ENCODE peak calls at places on chromosomes 1 and 21, in nine cellular contexts. M is left ventricle myocardium inferior; Y is ovary; L is neural progenitor cell; U is A549; P is AG04449; C is CD8-positive, alpha-beta T cell; T is HCT116; B is hepatocyte. H is an unnamed sample.
A peak's percentile ranks its signal among the peaks of the same experiment; 100 is the strongest.

GRCh38 chr1:30371888-30372791 is 351.2 kb downstream of the MATN1 start:
- DNase-seq in P (no peak), Y (no peak), T (no peak), L (no peak), B (no peak), U (no peak), M (no peak), C (no peak), H (no peak)

GRCh38 chr21:37757631-37758376 is 158.5 kb downstream of the KCNJ6 start:
- DNase-seq in U (no peak), L (no peak), P (no peak), T (no peak), B (no peak), Y (no peak), M (no peak), C (no peak), H (no peak)

GRCh38 chr1:185636848-185637247 is 97.3 kb upstream of the HMCN1 start:
- DNase-seq in Y (no peak), T (no peak), B (no peak), L (no peak), U (no peak), P (no peak), M (no peak), C (no peak), H (no peak)

GRCh38 chr1:75937034-75937433 is 4.8 kb upstream of the ASB17 start:
- DNase-seq in Y (no peak), C (no peak), T (no peak), M (no peak), U (no peak), L (no peak), P (no peak), B (no peak), H (no peak)

GRCh38 chr21:31766895-31767294 is 35.0 kb upstream of the SCAF4 start:
- DNase-seq in B (no peak), M (no peak), T (no peak), L (no peak), U (no peak), Y (no peak), C (no peak), P (no peak), H (no peak)

GRCh38 chr1:3349161-3349967 is 105.1 kb upstream of the ARHGEF16 start:
- DNase-seq in U (peak; percentile 16), P (no peak), L (peak; percentile 71), C (no peak), B (peak; percentile 77), M (peak; percentile 86), T (no peak), Y (no peak), H (no peak)

GRCh38 chr1:1169429-1170214 is 4.1 kb upstream of the TTLL10 start:
- DNase-seq in C (no peak), T (no peak), U (no peak), P (no peak), B (no peak), Y (no peak), M (peak; percentile 6), L (no peak), H (no peak)

GRCh38 chr21:41932191-41932575 is 21.6 kb downstream of the C2CD2 start:
- DNase-seq in P (peak; percentile 40), T (peak; percentile 84), C (no peak), U (no peak), M (no peak), B (peak; percentile 22), L (no peak), Y (peak; percentile 53), H (no peak)

GRCh38 chr1:39230261-39231190 is 26.0 kb downstream of the MACF1 start:
- DNase-seq in T (no peak), C (no peak), U (no peak), M (no peak), P (no peak), L (peak; percentile 7), Y (no peak), B (no peak), H (peak; percentile 51)

GRCh38 chr1:43509007-43509739 is 21.5 kb upstream of the PTPRF start:
- DNase-seq in P (no peak), Y (no peak), T (no peak), M (no peak), B (no peak), C (no peak), U (no peak), L (no peak), H (no peak)

GRCh38 chr1:235720544-235720943 is 71.0 kb upstream of the GNG4 start:
- DNase-seq in B (no peak), L (no peak), M (no peak), P (no peak), T (no peak), U (no peak), Y (no peak), C (no peak), H (no peak)

GRCh38 chr1:1345860-1346500 is 3.2 kb downstream of the DVL1 start:
- DNase-seq in C (no peak), T (no peak), Y (no peak), M (no peak), U (no peak), B (no peak), L (no peak), P (no peak), H (no peak)

GRCh38 chr1:114737314-114737713 is 20.5 kb downstream of the CSDE1 start:
- DNase-seq in M (no peak), L (no peak), B (peak; percentile 48), Y (no peak), C (no peak), U (no peak), P (no peak), T (no peak), H (no peak)

GRCh38 chr1:119160851-119161250 is 20.4 kb upstream of the WARS2 start:
- DNase-seq in P (peak; percentile 79), C (no peak), M (no peak), L (no peak), B (no peak), T (no peak), Y (no peak), U (no peak), H (no peak)

GRCh38 chr21:45947296-45947695 is 34.3 kb upstream of the COL6A1 start:
- DNase-seq in M (no peak), B (no peak), T (no peak), U (no peak), P (no peak), L (no peak), C (no peak), Y (no peak), H (no peak)

GRCh38 chr1:113493533-113493932 is 103.2 kb downstream of the MAGI3 start:
- DNase-seq in P (no peak), B (no peak), C (no peak), U (no peak), M (no peak), L (no peak), T (no peak), Y (no peak), H (no peak)

GRCh38 chr1:109089242-109090015 is 1.1 kb upstream of the TMEM167B start:
- DNase-seq in T (peak; percentile 41), B (peak; percentile 53), L (peak; percentile 86), C (no peak), U (peak; percentile 70), P (no peak), M (peak; percentile 58), Y (no peak), H (no peak)

DNA sequence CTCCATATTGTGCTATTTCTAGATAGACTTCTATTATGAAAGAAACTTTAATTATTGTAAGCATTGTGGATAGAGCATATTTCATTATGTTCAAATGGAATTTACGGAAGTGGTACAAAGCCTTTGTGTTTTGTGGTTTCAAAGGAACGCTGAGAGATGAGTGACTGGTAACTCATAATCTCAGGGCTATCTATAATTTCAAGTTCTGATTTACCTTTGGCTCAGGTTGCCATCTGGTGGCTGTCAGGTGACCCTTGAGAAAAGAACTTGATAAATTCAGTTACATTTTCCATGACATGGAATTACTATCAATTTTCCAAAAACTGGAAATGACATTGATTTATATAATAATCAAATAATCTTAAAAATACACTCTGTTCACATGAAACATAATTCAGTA is 12.2 kb downstream of the NTNG1 start:
- DNase-seq in L (no peak), U (no peak), P (no peak), M (no peak), Y (no peak), C (no peak), B (no peak), T (no peak), H (no peak)
- TF ChIP-seq CTCF in L (peak; percentile 44), U (no peak), P (no peak), M (no peak), Y (no peak), C (no peak), B (peak; percentile 21), T (no peak), H (no peak)

DNA sequence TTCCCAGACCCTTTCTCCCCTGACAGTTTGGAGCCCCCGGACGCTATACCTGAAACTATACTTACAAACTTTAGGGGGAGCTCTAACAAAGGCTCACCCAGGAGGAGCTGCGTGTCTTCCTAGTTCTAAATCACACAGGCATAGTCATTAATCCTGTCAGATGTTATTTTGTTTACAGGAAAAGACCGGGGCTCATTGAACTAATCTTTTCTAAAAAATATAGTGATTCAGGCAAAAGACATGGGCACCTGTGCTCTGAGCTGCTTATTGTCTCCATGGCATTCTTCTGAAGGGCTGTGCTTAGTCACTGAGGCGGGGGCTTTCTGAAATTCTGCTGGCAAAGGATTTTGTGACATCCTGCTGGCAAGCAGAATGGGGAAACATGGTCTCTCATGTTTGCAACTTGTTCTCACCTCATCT is 1577.0 kb downstream of the NCAM2 start:
- DNase-seq in C (no peak), L (peak; percentile 71), T (no peak), Y (no peak), P (no peak), M (no peak), U (no peak), B (peak; percentile 41), H (no peak)
- H3K4me3 ChIP-seq in C (no peak overlapping the region), L (peak overlapping the region; percentile 27), T (no peak overlapping the region), Y (no peak overlapping the region), P (no peak overlapping the region), M (peak overlapping the region; percentile 20), U (no peak overlapping the region), B (no peak overlapping the region), H (no peak overlapping the region)

GRCh38 chr1:59429651-59430050 is 132.8 kb downstream of the FGGY start:
- DNase-seq in B (no peak), L (no peak), C (no peak), P (no peak), Y (no peak), M (no peak), T (no peak), U (no peak), H (no peak)
- TF ChIP-seq CTCF in B (no peak), L (no peak), C (no peak), P (no peak), Y (no peak), M (no peak), T (no peak), U (no peak), H (no peak)

DNA sequence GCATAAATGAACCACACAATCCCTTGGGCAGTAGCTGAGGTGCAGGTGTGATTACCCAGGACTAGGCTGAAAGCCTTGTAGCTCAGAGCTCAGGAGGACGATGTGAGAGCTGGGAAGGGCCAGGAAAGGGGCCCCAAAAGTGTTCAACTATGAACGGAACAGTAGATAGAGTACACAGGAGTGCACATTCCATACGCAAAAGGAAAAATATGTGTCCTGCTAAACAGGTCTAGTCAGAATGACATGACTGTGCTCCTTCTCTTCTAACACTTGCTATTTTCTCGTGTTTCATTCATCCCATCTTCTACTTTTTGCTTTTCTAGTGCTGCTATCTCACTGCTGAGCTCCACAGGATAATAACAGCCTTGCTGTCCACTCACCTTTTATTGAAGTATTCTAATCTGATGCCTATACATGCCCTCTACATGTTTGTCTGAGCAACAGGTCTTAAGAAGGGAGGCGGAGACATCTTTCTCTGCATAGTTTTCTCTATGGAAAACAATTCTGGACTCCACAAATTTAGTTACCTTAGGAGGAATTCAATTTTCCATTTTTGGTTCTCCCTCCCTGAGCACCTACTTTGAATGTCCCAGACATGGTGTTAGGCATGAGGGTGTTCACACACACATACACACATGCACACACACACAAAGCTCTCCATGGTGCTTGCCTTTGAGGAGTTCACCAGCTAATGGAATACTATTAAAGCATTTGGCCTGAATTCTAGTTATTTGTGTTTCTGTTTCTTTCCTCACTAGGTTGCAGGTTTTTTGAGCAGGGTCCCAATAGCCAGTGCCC is 3.4 kb downstream of the S100A10 start:
- DNase-seq in B (no peak), L (no peak), Y (no peak), M (no peak), T (no peak), P (no peak), C (no peak), U (no peak), H (no peak)
- H3K4me3 ChIP-seq in B (peak overlapping the region; percentile 7), L (no peak overlapping the region), Y (no peak overlapping the region), M (peak overlapping the region; percentile 94), T (peak overlapping the region; percentile 91), P (peak overlapping the region; percentile 24), C (no peak overlapping the region), U (peak overlapping the region; percentile 87), H (no peak overlapping the region)